ENCODE peak calls at places on chromosomes 1 and 21, in four cellular contexts. K is activated T-cell treated with anti-CD3 and anti-CD28 coated beads for 1 hour, D is neural progenitor cell, A is erythroblast. X is an unnamed sample.

GRCh38 chr21:34661848-34662247 is 6.9 kb upstream of the CLIC6 start:
- DNase-seq in K (no peak), D (no peak), A (no peak), X (no peak)

GRCh38 chr1:94672001-94672400 is 130.4 kb upstream of the F3 start:
- DNase-seq in K (no peak), D (no peak), A (no peak), X (no peak)

GRCh38 chr1:223706077-223706988 is 6.0 kb upstream of the CAPN2 start:
- DNase-seq in K (no peak), D (no peak), A (no peak), X (no peak)

GRCh38 chr1:3735027-3735682 is 17.1 kb upstream of the CCDC27 start:
- DNase-seq in K (no peak), D (no peak), A (no peak), X (no peak)

GRCh38 chr1:2358651-2359640 is 32.4 kb downstream of the MORN1 start:
- DNase-seq in K (no peak), D (no peak), A (no peak), X (no peak)

GRCh38 chr1:55673416-55673815 is 458.3 kb upstream of the USP24 start:
- DNase-seq in K (no peak), D (no peak), A (no peak), X (no peak)

GRCh38 chr1:169250022-169250421 is 117.6 kb downstream of the NME7 start:
- DNase-seq in K (no peak), D (no peak), A (no peak), X (no peak)

GRCh38 chr1:24505816-24506215 is 3.2 kb downstream of the RCAN3 start:
- DNase-seq in K (no peak), D (no peak), A (no peak), X (no peak)

GRCh38 chr1:11643782-11644181 is 10.4 kb downstream of the FBXO2 start:
- DNase-seq in K (no peak), D (no peak), A (no peak), X (no peak)

GRCh38 chr1:59261537-59261936 is 35.4 kb upstream of the FGGY start:
- DNase-seq in K (no peak), D (no peak), A (no peak), X (no peak)

GRCh38 chr1:78722521-78722920 is 72.9 kb downstream of the IFI44 start:
- DNase-seq in K (no peak), D (no peak), A (no peak), X (no peak)

GRCh38 chr1:31848381-31848897 is 32.6 kb upstream of the SPOCD1 start:
- DNase-seq in K (peak; percentile 13), D (no peak), A (no peak), X (no peak)

GRCh38 chr1:210252621-210253041 is 20.0 kb downstream of the SERTAD4 start:
- DNase-seq in K (no peak), D (peak; percentile 66), A (no peak), X (no peak)

GRCh38 chr1:209400351-209401220 is 182.9 kb upstream of the CAMK1G start:
- DNase-seq in K (no peak), D (no peak), A (no peak), X (no peak)

GRCh38 chr1:63679076-63679475 is 85.9 kb downstream of the PGM1 start:
- DNase-seq in K (no peak), D (no peak), A (no peak), X (no peak)

GRCh38 chr1:208041505-208041904 is 130.6 kb upstream of the CD34 start:
- DNase-seq in K (no peak), D (no peak), A (no peak), X (no peak)

GRCh38 chr1:16151200-16151708 is 4.6 kb downstream of the EPHA2 start:
- DNase-seq in K (no peak), D (peak; percentile 63), A (peak; percentile 35), X (no peak)

GRCh38 chr1:10901091-10901893 is 104.8 kb upstream of the CASZ1 start:
- DNase-seq in K (no peak), D (no peak), A (no peak), X (no peak)

GRCh38 chr1:110384581-110385321 is 6.1 kb downstream of the SLC16A4 start:
- DNase-seq in K (no peak), D (no peak), A (no peak), X (no peak)

GRCh38 chr1:221419513-221420088 is 322.3 kb downstream of the DUSP10 start:
- DNase-seq in K (no peak), D (no peak), A (no peak), X (no peak)

GRCh38 chr1:213656039-213656438 is 331.7 kb upstream of the PROX1 start:
- DNase-seq in K (no peak), D (no peak), A (no peak), X (no peak)

GRCh38 chr21:38664315-38664714 is 141.4 kb upstream of the ETS2 start:
- DNase-seq in K (no peak), D (no peak), A (no peak), X (no peak)

GRCh38 chr1:7388488-7389185 is 382.5 kb upstream of the VAMP3 start:
- DNase-seq in K (no peak), D (no peak), A (no peak), X (no peak)

X was measured in GM12892.